ENCODE peak calls at places on chromosomes 3 and 15, in nine cellular contexts. S is AG08395; Q is NCI-H460; Y is H9; G is RWPE1; X is PC-3; Z is RWPE2; H is activated CD4-positive, alpha-beta T cell treated with anti-CD3 and anti-CD28 coated beads for 36 hours; U is T47D. P is an unnamed sample.

GRCh38 chr3:63763156-63763555 is 55.9 kb upstream of the C3orf49 start:
- DNase-seq in X (no peak), G (peak), Z (no peak), Y (no peak), H (no peak), U (no peak), Q (no peak), S (peak), P (peak)

GRCh38 chr15:52228928-52229327 is 37.7 kb upstream of the GNB5 start:
- DNase-seq in H (no peak), X (peak), U (no peak), S (no peak), Y (peak), Q (peak), G (peak), Z (peak), P (peak)

GRCh38 chr15:48858401-48858800 is 19.5 kb upstream of the EID1 start:
- DNase-seq in Q (peak), Z (no peak), H (peak), S (no peak), X (peak), Y (no peak), U (no peak), G (no peak), P (peak)

GRCh38 chr15:78565951-78566774 is 843 bp downstream of the CHRNA5 start:
- DNase-seq in G (peak), Z (no peak), X (peak), Y (peak), U (no peak), S (peak), H (no peak), Q (peak), P (peak)

GRCh38 chr15:57866149-57866736 is 159.7 kb downstream of the POLR2M start:
- DNase-seq in X (peak), Y (peak), G (peak), H (peak), Q (peak), Z (no peak), U (peak), S (peak), P (peak)

GRCh38 chr3:151639096-151639740 is 94.5 kb upstream of the AADACL2 start:
- DNase-seq in Z (no peak), U (no peak), S (no peak), Y (no peak), Q (no peak), G (no peak), X (no peak), H (no peak), P (no peak)

GRCh38 chr3:107928084-107928445 is 162.8 kb downstream of the CD47 start:
- DNase-seq in U (no peak), X (peak), Q (no peak), S (peak), Y (peak), G (peak), H (peak), Z (no peak), P (peak)

GRCh38 chr3:146416366-146416765 is 53.0 kb downstream of the PLSCR2 start:
- DNase-seq in S (no peak), Y (no peak), H (no peak), U (no peak), X (no peak), Z (no peak), Q (no peak), G (no peak), P (no peak)

GRCh38 chr15:62975515-62975914 is 67.0 kb upstream of the TPM1 start:
- DNase-seq in S (no peak), Y (peak), G (no peak), X (no peak), U (no peak), H (no peak), Z (no peak), Q (no peak), P (no peak)

GRCh38 chr3:78894787-78895186 is 873.0 kb downstream of the ROBO1 start:
- DNase-seq in S (no peak), Q (no peak), G (no peak), X (no peak), H (no peak), Y (no peak), U (no peak), Z (no peak), P (no peak)

GRCh38 chr3:125078961-125079674 is 23.3 kb upstream of the HEG1 start:
- DNase-seq in Z (no peak), X (peak), G (no peak), Q (no peak), S (no peak), Y (no peak), U (no peak), H (no peak), P (no peak)

GRCh38 chr3:174376346-174376745 is 482.8 kb upstream of the NAALADL2 start:
- DNase-seq in S (peak), Q (no peak), G (no peak), Z (no peak), X (peak), U (no peak), Y (no peak), H (no peak), P (no peak)

GRCh38 chr3:159069076-159069475 is 267.2 kb downstream of the MFSD1 start:
- DNase-seq in Z (no peak), U (no peak), G (no peak), Y (no peak), H (no peak), Q (no peak), X (no peak), S (no peak), P (no peak)

GRCh38 chr15:60462027-60462426 is 16.9 kb downstream of the ICE2 start:
- DNase-seq in Y (no peak), Z (no peak), Q (no peak), X (no peak), S (no peak), H (no peak), U (no peak), G (no peak), P (no peak)

GRCh38 chr15:67013696-67014095 is 51.7 kb upstream of the SMAD3 start:
- DNase-seq in X (no peak), S (no peak), Q (no peak), U (no peak), G (no peak), Y (peak), Z (no peak), H (no peak), P (peak)

GRCh38 chr3:117084277-117084676 is 374.7 kb downstream of the TUSC7 start:
- DNase-seq in S (no peak), Z (no peak), X (no peak), Q (no peak), G (no peak), H (no peak), Y (no peak), U (no peak), P (no peak)

GRCh38 chr15:55707523-55707922 is 35.4 kb downstream of the PRTG start:
- DNase-seq in Z (no peak), H (no peak), X (no peak), Y (no peak), U (no peak), S (no peak), Q (no peak), G (no peak), P (no peak)

GRCh38 chr3:113697192-113698090 is 999 bp upstream of the USF3 start:
- DNase-seq in Q (peak), S (no peak), Y (peak), X (peak), H (peak), U (peak), G (peak), Z (no peak), P (peak)

GRCh38 chr3:99911433-99911832 is 93.8 kb downstream of the CMSS1 start:
- DNase-seq in U (no peak), S (no peak), X (no peak), H (no peak), G (no peak), Q (no peak), Z (no peak), Y (no peak), P (no peak)

GRCh38 chr15:40445411-40446055 is 4.8 kb downstream of the BAHD1 start:
- DNase-seq in Q (no peak), S (no peak), G (no peak), U (no peak), X (peak), H (no peak), Y (no peak), Z (no peak), P (no peak)

GRCh38 chr3:118641608-118642007 is 393.0 kb downstream of the IGSF11 start:
- DNase-seq in Y (peak), H (no peak), Q (no peak), Z (no peak), G (no peak), X (no peak), U (no peak), S (no peak), P (no peak)

GRCh38 chr15:90439946-90440345 is 51.9 kb downstream of the IQGAP1 start:
- DNase-seq in Z (no peak), U (no peak), G (no peak), X (no peak), Y (no peak), H (no peak), S (no peak), Q (no peak), P (no peak)

GRCh38 chr3:29639621-29640290 is 358.9 kb downstream of the RBMS3 start:
- DNase-seq in H (no peak), G (no peak), Z (no peak), X (no peak), Q (no peak), S (no peak), U (no peak), Y (no peak), P (no peak)

GRCh38 chr3:156811092-156811862 is 14.9 kb upstream of the LEKR1 start:
- DNase-seq in X (no peak), G (peak), Z (no peak), H (no peak), Y (no peak), Q (no peak), U (no peak), S (peak), P (peak)

GRCh38 chr3:102174312-102174712 is 260.5 kb upstream of the ZPLD1 start:
- DNase-seq in Z (no peak), S (no peak), H (no peak), G (no peak), X (peak), Y (no peak), Q (no peak), U (no peak), P (peak)

GRCh38 chr3:185717121-185717520 is 107.7 kb downstream of the IGF2BP2 start:
- DNase-seq in G (no peak), Y (no peak), X (no peak), S (peak), Z (no peak), U (no peak), H (no peak), Q (no peak), P (peak)

GRCh38 chr15:49620174-49620573 is 444 bp downstream of the FAM227B start:
- DNase-seq in U (no peak), Q (peak), Z (no peak), X (peak), Y (no peak), H (no peak), S (peak), G (no peak), P (peak)

GRCh38 chr3:172104471-172105072 is 65.2 kb downstream of the FNDC3B start:
- DNase-seq in Y (peak), Z (no peak), G (no peak), H (no peak), X (no peak), Q (no peak), U (no peak), S (no peak), P (peak)

GRCh38 chr3:157174616-157175498 is 14.9 kb upstream of the CCNL1 start:
- DNase-seq in Z (peak), H (peak), G (peak), Y (peak), S (peak), U (peak), X (peak), Q (peak), P (peak)

GRCh38 chr3:127970966-127971592 is 56.0 kb downstream of the KBTBD12 start:
- DNase-seq in Q (peak), Z (no peak), G (peak), X (peak), Y (peak), H (peak), U (peak), S (peak), P (peak)

GRCh38 chr15:20346082-20346805 is 195.4 kb downstream of the GOLGA6L6 start:
- DNase-seq in U (no peak), S (no peak), Z (peak), H (peak), G (no peak), Q (no peak), Y (peak), X (no peak), P (peak)

GRCh38 chr3:15356186-15356585 is 23.8 kb upstream of the SH3BP5 start:
- DNase-seq in Z (no peak), X (no peak), U (no peak), H (no peak), Q (no peak), G (no peak), S (peak), Y (no peak), P (no peak)

GRCh38 chr3:115478359-115478758 is 145.0 kb upstream of the GAP43 start:
- DNase-seq in Z (no peak), S (no peak), Q (no peak), Y (no peak), X (no peak), U (no peak), H (no peak), G (no peak), P (no peak)

GRCh38 chr3:101195951-101196713 is 124.2 kb downstream of the IMPG2 start:
- DNase-seq in Q (peak), U (peak), S (peak), G (peak), Z (no peak), Y (no peak), H (no peak), X (peak), P (peak)

GRCh38 chr3:103181175-103181574 is 746.4 kb downstream of the ZPLD1 start:
- DNase-seq in Z (no peak), U (no peak), S (no peak), Y (no peak), Q (no peak), X (peak), G (peak), H (no peak), P (peak)

GRCh38 chr15:75753145-75753544 is 40.5 kb upstream of the CSPG4 start:
- DNase-seq in X (no peak), Y (no peak), H (no peak), Q (no peak), U (no peak), G (no peak), S (no peak), Z (no peak), P (no peak)